ENCODE peak calls at places on chromosomes 12 and 14, in ten cellular contexts. One of them, this sample, is unnamed.
A peak's percentile ranks its signal among the peaks of the same experiment; 100 is the strongest.

GRCh38 chr12:89695830-89696229 is 12.8 kb downstream of the ATP2B1 start:
- DNase-seq in K562: no peak
- DNase-seq in tibial artery: no peak
- DNase-seq in cardiac muscle cell: no peak
- DNase-seq in left ventricle myocardium inferior: no peak
- DNase-seq in CD4-positive, CD25-positive, alpha-beta regulatory T cell: no peak
- DNase-seq in bronchial epithelial cell: no peak
- DNase-seq in Panc1: no peak
- DNase-seq in OCI-LY7: no peak
- DNase-seq in upper lobe of right lung: no peak
- DNase-seq in this sample: no peak

GRCh38 chr12:124626841-124627502 is 59.6 kb upstream of the NCOR2 start:
- DNase-seq in K562: no peak
- DNase-seq in tibial artery: peak; percentile 88
- DNase-seq in cardiac muscle cell: no peak
- DNase-seq in left ventricle myocardium inferior: peak; percentile 88
- DNase-seq in CD4-positive, CD25-positive, alpha-beta regulatory T cell: no peak
- DNase-seq in bronchial epithelial cell: no peak
- DNase-seq in Panc1: no peak
- DNase-seq in OCI-LY7: no peak
- DNase-seq in upper lobe of right lung: no peak
- DNase-seq in this sample: no peak

GRCh38 chr14:71466942-71467341 is 465.3 kb upstream of the RGS6 start:
- DNase-seq in K562: no peak
- DNase-seq in tibial artery: no peak
- DNase-seq in cardiac muscle cell: no peak
- DNase-seq in left ventricle myocardium inferior: no peak
- DNase-seq in CD4-positive, CD25-positive, alpha-beta regulatory T cell: no peak
- DNase-seq in bronchial epithelial cell: no peak
- DNase-seq in Panc1: no peak
- DNase-seq in OCI-LY7: no peak
- DNase-seq in upper lobe of right lung: no peak
- DNase-seq in this sample: no peak

GRCh38 chr14:104656014-104656714 is 33.3 kb upstream of the INF2 start:
- DNase-seq in K562: no peak
- DNase-seq in tibial artery: no peak
- DNase-seq in cardiac muscle cell: no peak
- DNase-seq in left ventricle myocardium inferior: no peak
- DNase-seq in CD4-positive, CD25-positive, alpha-beta regulatory T cell: no peak
- DNase-seq in bronchial epithelial cell: no peak
- DNase-seq in Panc1: no peak
- DNase-seq in OCI-LY7: peak; percentile 53
- DNase-seq in upper lobe of right lung: no peak
- DNase-seq in this sample: no peak

GRCh38 chr12:45966486-45966885 is 23.9 kb downstream of the SCAF11 start:
- DNase-seq in K562: no peak
- DNase-seq in tibial artery: no peak
- DNase-seq in cardiac muscle cell: peak; percentile 38
- DNase-seq in left ventricle myocardium inferior: no peak
- DNase-seq in CD4-positive, CD25-positive, alpha-beta regulatory T cell: no peak
- DNase-seq in bronchial epithelial cell: no peak
- DNase-seq in Panc1: no peak
- DNase-seq in OCI-LY7: no peak
- DNase-seq in upper lobe of right lung: no peak
- DNase-seq in this sample: no peak

GRCh38 chr12:109621864-109622485 is 48.4 kb downstream of the MVK start:
- DNase-seq in K562: no peak
- DNase-seq in tibial artery: no peak
- DNase-seq in cardiac muscle cell: no peak
- DNase-seq in left ventricle myocardium inferior: no peak
- DNase-seq in CD4-positive, CD25-positive, alpha-beta regulatory T cell: no peak
- DNase-seq in bronchial epithelial cell: no peak
- DNase-seq in Panc1: no peak
- DNase-seq in OCI-LY7: no peak
- DNase-seq in upper lobe of right lung: no peak
- DNase-seq in this sample: no peak

GRCh38 chr12:13222076-13222475 is 25.6 kb downstream of the EMP1 start:
- DNase-seq in K562: no peak
- DNase-seq in tibial artery: no peak
- DNase-seq in cardiac muscle cell: no peak
- DNase-seq in left ventricle myocardium inferior: no peak
- DNase-seq in CD4-positive, CD25-positive, alpha-beta regulatory T cell: no peak
- DNase-seq in bronchial epithelial cell: peak; percentile 49
- DNase-seq in Panc1: no peak
- DNase-seq in OCI-LY7: no peak
- DNase-seq in upper lobe of right lung: no peak
- DNase-seq in this sample: no peak

GRCh38 chr12:122166422-122167327 is 7.3 kb downstream of the IL31 start:
- DNase-seq in K562: peak; percentile 11
- DNase-seq in tibial artery: no peak
- DNase-seq in cardiac muscle cell: no peak
- DNase-seq in left ventricle myocardium inferior: no peak
- DNase-seq in CD4-positive, CD25-positive, alpha-beta regulatory T cell: no peak
- DNase-seq in bronchial epithelial cell: no peak
- DNase-seq in Panc1: no peak
- DNase-seq in OCI-LY7: no peak
- DNase-seq in upper lobe of right lung: no peak
- DNase-seq in this sample: no peak

GRCh38 chr12:116508145-116509121 is 50.7 kb upstream of the MAP1LC3B2 start:
- DNase-seq in K562: peak; percentile 53
- DNase-seq in tibial artery: no peak
- DNase-seq in cardiac muscle cell: peak; percentile 62
- DNase-seq in left ventricle myocardium inferior: peak; percentile 70
- DNase-seq in CD4-positive, CD25-positive, alpha-beta regulatory T cell: no peak
- DNase-seq in bronchial epithelial cell: no peak
- DNase-seq in Panc1: no peak
- DNase-seq in OCI-LY7: no peak
- DNase-seq in upper lobe of right lung: peak; percentile 73
- DNase-seq in this sample: no peak

GRCh38 chr14:23242076-23242475 is 4.3 kb downstream of the RNF212B start:
- DNase-seq in K562: no peak
- DNase-seq in tibial artery: no peak
- DNase-seq in cardiac muscle cell: no peak
- DNase-seq in left ventricle myocardium inferior: no peak
- DNase-seq in CD4-positive, CD25-positive, alpha-beta regulatory T cell: no peak
- DNase-seq in bronchial epithelial cell: no peak
- DNase-seq in Panc1: no peak
- DNase-seq in OCI-LY7: no peak
- DNase-seq in upper lobe of right lung: no peak
- DNase-seq in this sample: no peak

GRCh38 chr14:23240661-23241060 is 2.9 kb downstream of the RNF212B start:
- DNase-seq in K562: no peak
- DNase-seq in tibial artery: no peak
- DNase-seq in cardiac muscle cell: no peak
- DNase-seq in left ventricle myocardium inferior: no peak
- DNase-seq in CD4-positive, CD25-positive, alpha-beta regulatory T cell: no peak
- DNase-seq in bronchial epithelial cell: no peak
- DNase-seq in Panc1: no peak
- DNase-seq in OCI-LY7: no peak
- DNase-seq in upper lobe of right lung: no peak
- DNase-seq in this sample: no peak

DNA sequence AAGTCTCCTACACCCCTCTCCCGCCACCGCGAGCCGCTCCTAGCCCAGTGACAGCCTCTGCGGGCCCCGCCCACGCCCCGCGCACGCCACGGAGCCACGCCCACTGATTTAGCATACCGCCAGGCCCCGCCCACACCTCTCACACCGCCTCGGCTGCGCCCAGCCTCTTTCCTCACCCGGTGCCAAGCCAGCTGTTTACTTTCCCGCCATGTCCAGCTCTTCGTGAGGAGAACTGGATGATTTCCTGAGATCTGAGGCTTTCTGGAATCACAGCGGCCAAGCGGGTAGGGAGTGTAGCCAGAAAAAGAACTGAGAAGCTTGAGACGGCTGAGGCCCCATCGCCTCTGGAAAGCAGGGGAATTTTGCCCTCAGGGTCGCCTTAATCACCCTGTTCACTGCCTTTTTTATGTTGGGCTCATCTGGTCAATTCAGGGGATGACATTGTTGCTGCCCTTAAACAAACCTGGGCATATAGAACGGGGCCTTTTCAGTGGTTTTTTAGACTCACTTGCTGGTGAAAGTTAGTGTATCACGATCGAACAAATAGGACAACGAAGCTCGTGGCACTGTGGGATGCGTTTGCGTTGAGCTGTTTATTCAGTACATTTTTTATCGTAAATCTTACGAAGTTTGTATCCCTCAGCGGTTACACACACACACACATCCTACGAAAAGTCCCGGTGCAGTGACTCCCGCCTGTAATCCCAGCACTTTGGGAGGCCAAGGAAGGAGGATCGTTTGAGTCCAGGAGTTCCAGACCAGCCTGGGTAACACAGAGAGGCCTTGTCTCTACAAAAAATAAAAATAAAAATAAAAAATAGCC is at the start of gene RNF212B:
- DNase-seq in K562: peak; percentile 95
- DNase-seq in tibial artery: peak; percentile 92
- DNase-seq in cardiac muscle cell: peak; percentile 92
- DNase-seq in left ventricle myocardium inferior: peak; percentile 90
- DNase-seq in CD4-positive, CD25-positive, alpha-beta regulatory T cell: peak; percentile 40
- DNase-seq in bronchial epithelial cell: peak; percentile 71
- DNase-seq in Panc1: no peak
- DNase-seq in OCI-LY7: peak; percentile 52
- DNase-seq in upper lobe of right lung: peak; percentile 98
- DNase-seq in this sample: peak; percentile 14
- H3K4me3 ChIP-seq in K562: peak within 1 kb of the TSS; percentile 32
- H3K4me3 ChIP-seq in tibial artery: peak within 1 kb of the TSS; percentile 35
- H3K4me3 ChIP-seq in cardiac muscle cell: peak within 1 kb of the TSS; percentile 8
- H3K4me3 ChIP-seq in left ventricle myocardium inferior: peak within 1 kb of the TSS; percentile 50
- H3K4me3 ChIP-seq in CD4-positive, CD25-positive, alpha-beta regulatory T cell: no peak within 1 kb of the TSS
- H3K4me3 ChIP-seq in bronchial epithelial cell: peak within 1 kb of the TSS; percentile 23
- H3K4me3 ChIP-seq in Panc1: peak within 1 kb of the TSS; percentile 34
- H3K4me3 ChIP-seq in OCI-LY7: no peak within 1 kb of the TSS
- H3K4me3 ChIP-seq in upper lobe of right lung: peak within 1 kb of the TSS; percentile 32
- H3K4me3 ChIP-seq in this sample: no peak within 1 kb of the TSS

GRCh38 chr14:94128216-94128839 is 1.1 kb downstream of the IFI27L2 start:
- DNase-seq in K562: no peak
- DNase-seq in tibial artery: no peak
- DNase-seq in cardiac muscle cell: no peak
- DNase-seq in left ventricle myocardium inferior: no peak
- DNase-seq in CD4-positive, CD25-positive, alpha-beta regulatory T cell: no peak
- DNase-seq in bronchial epithelial cell: no peak
- DNase-seq in Panc1: no peak
- DNase-seq in OCI-LY7: no peak
- DNase-seq in upper lobe of right lung: no peak
- DNase-seq in this sample: no peak
- H3K4me3 ChIP-seq in K562: no peak overlapping the region
- H3K4me3 ChIP-seq in tibial artery: peak overlapping the region; percentile 53
- H3K4me3 ChIP-seq in cardiac muscle cell: no peak overlapping the region
- H3K4me3 ChIP-seq in left ventricle myocardium inferior: peak overlapping the region; percentile 72
- H3K4me3 ChIP-seq in CD4-positive, CD25-positive, alpha-beta regulatory T cell: no peak overlapping the region
- H3K4me3 ChIP-seq in bronchial epithelial cell: no peak overlapping the region
- H3K4me3 ChIP-seq in Panc1: no peak overlapping the region
- H3K4me3 ChIP-seq in OCI-LY7: peak overlapping the region; percentile 71
- H3K4me3 ChIP-seq in upper lobe of right lung: no peak overlapping the region
- H3K4me3 ChIP-seq in this sample: peak overlapping the region; percentile 73

DNA sequence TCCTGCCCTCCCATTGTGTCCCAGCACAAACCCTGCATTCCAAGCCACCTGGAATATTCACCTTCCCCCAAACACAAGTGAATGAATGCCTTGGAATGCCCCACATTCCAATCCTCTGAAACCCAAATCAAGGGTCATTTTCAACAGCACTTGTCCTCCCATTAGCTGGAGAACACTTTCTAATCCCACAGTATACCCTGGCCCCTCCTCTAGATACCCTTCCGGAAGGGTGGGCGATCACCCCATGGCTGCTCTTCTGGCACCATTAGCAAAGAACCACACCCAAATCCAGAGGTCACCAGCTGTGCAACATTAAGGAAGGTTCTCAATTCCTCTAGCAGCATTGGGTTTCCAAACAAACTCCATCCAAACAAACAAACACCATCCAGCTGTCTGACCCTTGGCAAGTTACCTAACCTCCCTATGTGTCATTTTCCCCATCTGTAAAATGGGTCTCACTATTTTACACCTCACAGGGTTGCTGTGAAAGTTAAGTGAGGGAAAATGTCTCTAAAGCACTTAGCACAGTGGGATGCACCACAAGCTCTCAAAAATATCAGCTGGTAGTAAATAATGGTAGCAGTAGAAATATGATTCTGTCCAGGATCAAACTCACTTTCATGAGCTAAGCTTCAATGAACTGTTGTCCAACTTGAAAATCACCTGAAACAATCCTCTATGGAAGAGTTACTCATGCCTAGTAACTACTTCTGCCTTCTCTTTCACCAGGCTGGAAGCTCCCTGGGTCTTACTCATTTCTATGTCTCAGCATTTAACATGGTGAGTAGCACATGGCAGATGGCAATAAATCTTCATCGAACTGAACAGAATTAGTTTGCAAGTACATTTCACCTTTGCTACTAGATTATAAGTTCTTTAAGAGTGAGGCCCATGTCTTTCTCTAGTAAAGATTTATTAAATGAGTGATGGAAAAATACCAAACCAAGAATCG is 5.3 kb downstream of the NUAK1 start:
- DNase-seq in K562: no peak
- DNase-seq in tibial artery: no peak
- DNase-seq in cardiac muscle cell: no peak
- DNase-seq in left ventricle myocardium inferior: no peak
- DNase-seq in CD4-positive, CD25-positive, alpha-beta regulatory T cell: no peak
- DNase-seq in bronchial epithelial cell: peak; percentile 88
- DNase-seq in Panc1: no peak
- DNase-seq in OCI-LY7: no peak
- DNase-seq in upper lobe of right lung: no peak
- DNase-seq in this sample: no peak
- H3K4me3 ChIP-seq in K562: no peak overlapping the region
- H3K4me3 ChIP-seq in tibial artery: no peak overlapping the region
- H3K4me3 ChIP-seq in cardiac muscle cell: no peak overlapping the region
- H3K4me3 ChIP-seq in left ventricle myocardium inferior: peak overlapping the region; percentile 95
- H3K4me3 ChIP-seq in CD4-positive, CD25-positive, alpha-beta regulatory T cell: no peak overlapping the region
- H3K4me3 ChIP-seq in bronchial epithelial cell: no peak overlapping the region
- H3K4me3 ChIP-seq in Panc1: no peak overlapping the region
- H3K4me3 ChIP-seq in OCI-LY7: no peak overlapping the region
- H3K4me3 ChIP-seq in upper lobe of right lung: peak overlapping the region; percentile 66
- H3K4me3 ChIP-seq in this sample: no peak overlapping the region

DNA sequence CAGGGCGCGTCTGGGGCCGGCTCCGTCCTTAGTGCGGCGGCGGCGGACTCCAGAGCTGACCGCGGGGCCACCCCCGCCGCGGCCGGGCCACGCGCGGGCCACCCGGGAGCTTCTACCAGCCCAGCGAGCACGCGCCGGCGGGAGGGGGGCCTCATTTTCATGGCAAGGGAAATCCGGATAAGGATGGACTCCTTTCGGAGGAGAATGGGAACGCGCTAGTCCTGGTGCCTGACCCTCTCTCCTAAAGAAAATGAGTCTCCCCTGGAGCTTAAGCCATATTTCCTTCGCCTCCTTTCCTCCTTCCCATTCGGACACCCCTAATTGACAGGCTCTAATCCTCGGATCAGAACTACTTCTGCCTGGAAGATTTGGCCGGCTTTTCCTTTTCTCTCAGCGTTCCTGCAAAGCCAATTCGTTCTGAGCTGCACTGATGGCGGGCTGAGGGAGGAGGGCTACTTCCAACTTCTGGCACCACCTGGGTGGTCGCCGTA is 81.8 kb upstream of the HMGA2 start:
- DNase-seq in K562: no peak
- DNase-seq in tibial artery: no peak
- DNase-seq in cardiac muscle cell: no peak
- DNase-seq in left ventricle myocardium inferior: no peak
- DNase-seq in CD4-positive, CD25-positive, alpha-beta regulatory T cell: no peak
- DNase-seq in bronchial epithelial cell: no peak
- DNase-seq in Panc1: no peak
- DNase-seq in OCI-LY7: no peak
- DNase-seq in upper lobe of right lung: no peak
- DNase-seq in this sample: no peak
- H3K4me3 ChIP-seq in K562: no peak overlapping the region
- H3K4me3 ChIP-seq in tibial artery: peak overlapping the region; percentile 47
- H3K4me3 ChIP-seq in cardiac muscle cell: peak overlapping the region; percentile 72
- H3K4me3 ChIP-seq in left ventricle myocardium inferior: peak overlapping the region; percentile 78
- H3K4me3 ChIP-seq in CD4-positive, CD25-positive, alpha-beta regulatory T cell: no peak overlapping the region
- H3K4me3 ChIP-seq in bronchial epithelial cell: peak overlapping the region; percentile 92
- H3K4me3 ChIP-seq in Panc1: peak overlapping the region; percentile 76
- H3K4me3 ChIP-seq in OCI-LY7: no peak overlapping the region
- H3K4me3 ChIP-seq in upper lobe of right lung: peak overlapping the region; percentile 50
- H3K4me3 ChIP-seq in this sample: no peak overlapping the region

GRCh38 chr12:38903596-38903995 is 1.8 kb downstream of the CPNE8 start:
- DNase-seq in K562: no peak
- DNase-seq in tibial artery: no peak
- DNase-seq in cardiac muscle cell: no peak
- DNase-seq in left ventricle myocardium inferior: no peak
- DNase-seq in CD4-positive, CD25-positive, alpha-beta regulatory T cell: no peak
- DNase-seq in bronchial epithelial cell: peak; percentile 2
- DNase-seq in Panc1: no peak
- DNase-seq in OCI-LY7: no peak
- DNase-seq in upper lobe of right lung: no peak
- DNase-seq in this sample: no peak
- H3K4me3 ChIP-seq in K562: peak overlapping the region; percentile 5
- H3K4me3 ChIP-seq in tibial artery: no peak overlapping the region
- H3K4me3 ChIP-seq in cardiac muscle cell: no peak overlapping the region
- H3K4me3 ChIP-seq in left ventricle myocardium inferior: peak overlapping the region; percentile 79
- H3K4me3 ChIP-seq in CD4-positive, CD25-positive, alpha-beta regulatory T cell: peak overlapping the region; percentile 1
- H3K4me3 ChIP-seq in bronchial epithelial cell: no peak overlapping the region
- H3K4me3 ChIP-seq in Panc1: peak overlapping the region; percentile 79
- H3K4me3 ChIP-seq in OCI-LY7: no peak overlapping the region
- H3K4me3 ChIP-seq in upper lobe of right lung: peak overlapping the region; percentile 85
- H3K4me3 ChIP-seq in this sample: no peak overlapping the region